ENCODE peak calls at places on chromosomes 2 and 18, in five cellular contexts. Q is pancreas; I is heart right ventricle; G is cardiac muscle cell; L is CD8-positive, alpha-beta T cell. J is an unnamed sample.

GRCh38 chr2:28979041-28979440 is 2.1 kb upstream of the TOGARAM2 start:
- DNase-seq in I (no peak), L (no peak), G (no peak), Q (no peak), J (no peak)

GRCh38 chr2:102342888-102343287 is 12.7 kb upstream of the IL18R1 start:
- DNase-seq in L (no peak), G (peak; percentile 64), I (no peak), Q (no peak), J (no peak)

GRCh38 chr2:226002438-226002837 is 602.9 kb downstream of the NYAP2 start:
- DNase-seq in Q (peak; percentile 2), I (no peak), G (peak; percentile 76), L (no peak), J (no peak)

GRCh38 chr2:54084600-54084999 is 30.8 kb upstream of the ACYP2 start:
- DNase-seq in L (no peak), I (no peak), G (peak; percentile 38), Q (peak; percentile 13), J (no peak)

GRCh38 chr2:74864728-74865722 is 31.1 kb downstream of the HK2 start:
- DNase-seq in I (no peak), L (no peak), G (peak; percentile 79), Q (no peak), J (no peak)

GRCh38 chr18:57797209-57797651 is 5.9 kb downstream of the ATP8B1 start:
- DNase-seq in Q (peak; percentile 68), G (no peak), I (no peak), L (no peak), J (no peak)

GRCh38 chr2:9950521-9951271 is 797 bp upstream of the GRHL1 start:
- DNase-seq in G (peak; percentile 25), L (no peak), Q (peak; percentile 41), I (peak; percentile 52), J (no peak)

GRCh38 chr2:196900843-196901242 is 25.7 kb downstream of the PGAP1 start:
- DNase-seq in I (no peak), L (no peak), G (no peak), Q (no peak), J (no peak)

GRCh38 chr2:119025013-119025412 is 83.0 kb downstream of the MARCO start:
- DNase-seq in L (no peak), I (no peak), Q (no peak), G (peak; percentile 9), J (no peak)

GRCh38 chr2:221649045-221649444 is 76.9 kb upstream of the EPHA4 start:
- DNase-seq in G (no peak), L (no peak), Q (no peak), I (peak; percentile 24), J (no peak)

GRCh38 chr2:205405752-205406151 is 276.5 kb upstream of the NRP2 start:
- DNase-seq in L (no peak), Q (no peak), G (peak; percentile 87), I (no peak), J (no peak)

GRCh38 chr2:160352492-160352891 is 141.1 kb downstream of the RBMS1 start:
- DNase-seq in I (no peak), Q (no peak), G (peak; percentile 73), L (no peak), J (no peak)

GRCh38 chr18:37637451-37637850 is 71.9 kb upstream of the CELF4 start:
- DNase-seq in I (no peak), G (no peak), L (no peak), Q (no peak), J (no peak)

GRCh38 chr2:38549851-38550250 is 52.9 kb downstream of the HNRNPLL start:
- DNase-seq in Q (no peak), L (no peak), I (no peak), G (no peak), J (no peak)

GRCh38 chr2:164976301-164976700 is 21.0 kb upstream of the SLC38A11 start:
- DNase-seq in I (no peak), Q (no peak), G (no peak), L (no peak), J (no peak)

GRCh38 chr2:202831241-202831997 is 40.1 kb downstream of the ICA1L start:
- DNase-seq in G (peak; percentile 79), Q (peak; percentile 23), I (no peak), L (peak; percentile 8), J (peak; percentile 54)

GRCh38 chr2:203999844-204000243 is 63.3 kb downstream of the ICOS start:
- DNase-seq in I (no peak), L (no peak), G (no peak), Q (no peak), J (no peak)

GRCh38 chr2:74290466-74291216 is 52.6 kb downstream of the SLC4A5 start:
- DNase-seq in G (no peak), Q (no peak), I (no peak), L (peak; percentile 12), J (peak; percentile 68)

GRCh38 chr2:135820003-135820618 is 16.9 kb downstream of the LCT start:
- DNase-seq in I (no peak), L (no peak), Q (no peak), G (peak; percentile 21), J (peak; percentile 28)

GRCh38 chr2:223536546-223536945 is 65.6 kb downstream of the SCG2 start:
- DNase-seq in L (no peak), G (no peak), I (no peak), Q (no peak), J (no peak)

GRCh38 chr18:6569813-6570212 is 155.1 kb upstream of the L3MBTL4 start:
- DNase-seq in G (no peak), I (no peak), L (no peak), Q (no peak), J (no peak)

GRCh38 chr2:219684721-219685689 is 57.6 kb downstream of the SLC4A3 start:
- DNase-seq in I (peak; percentile 44), G (peak; percentile 91), L (peak; percentile 2), Q (peak; percentile 61), J (peak; percentile 12)

GRCh38 chr18:14997367-14997766 is 249.4 kb downstream of the ANKRD30B start:
- DNase-seq in G (no peak), I (no peak), L (no peak), Q (no peak), J (no peak)

GRCh38 chr18:11984091-11984490 is 2.8 kb downstream of the IMPA2 start:
- DNase-seq in Q (no peak), L (no peak), G (no peak), I (no peak), J (no peak)

GRCh38 chr2:188609321-188610049 is 317.8 kb downstream of the GULP1 start:
- DNase-seq in G (peak; percentile 62), I (no peak), L (no peak), Q (no peak), J (no peak)

GRCh38 chr18:10936211-10937053 is 212.9 kb downstream of the PIEZO2 start:
- DNase-seq in Q (no peak), I (no peak), G (peak; percentile 70), L (no peak), J (no peak)

GRCh38 chr2:207876834-207877535 is 107.3 kb upstream of the FZD5 start:
- DNase-seq in L (no peak), G (peak; percentile 40), Q (no peak), I (no peak), J (no peak)

GRCh38 chr2:126059379-126059778 is 596.6 kb upstream of the GYPC start:
- DNase-seq in Q (no peak), L (no peak), G (no peak), I (no peak), J (no peak)

GRCh38 chr2:11187083-11187619 is 31.9 kb downstream of the SLC66A3 start:
- DNase-seq in G (peak; percentile 77), I (no peak), Q (no peak), L (no peak), J (no peak)

GRCh38 chr2:217975626-217976025 is 27.2 kb downstream of the TNS1 start:
- DNase-seq in Q (no peak), G (no peak), I (no peak), L (no peak), J (no peak)

GRCh38 chr2:113217455-113218282 is 43.9 kb downstream of the PSD4 start:
- DNase-seq in G (no peak), I (peak; percentile 53), L (no peak), Q (no peak), J (no peak)

GRCh38 chr2:239640676-239641580 is 240.1 kb upstream of the HDAC4 start:
- DNase-seq in G (no peak), L (no peak), Q (no peak), I (no peak), J (no peak)

GRCh38 chr2:239638376-239638775 is 237.6 kb upstream of the HDAC4 start:
- DNase-seq in L (no peak), I (no peak), G (no peak), Q (no peak), J (no peak)

GRCh38 chr2:239636808-239637207 is 236.0 kb upstream of the HDAC4 start:
- DNase-seq in G (no peak), L (no peak), Q (no peak), I (no peak), J (no peak)

GRCh38 chr2:239640210-239640609 is 239.4 kb upstream of the HDAC4 start:
- DNase-seq in L (no peak), G (no peak), I (no peak), Q (no peak), J (no peak)

GRCh38 chr2:239639366-239640185 is 238.8 kb upstream of the HDAC4 start:
- DNase-seq in Q (no peak), I (no peak), L (no peak), G (no peak), J (no peak)
- H3K4me1 ChIP-seq in Q (no peaks in the 10 kb centered on the region), I (no peaks in the 10 kb centered on the region), L (no peaks in the 10 kb centered on the region), G (no peaks in the 10 kb centered on the region), J (no peaks in the 10 kb centered on the region)

DNA sequence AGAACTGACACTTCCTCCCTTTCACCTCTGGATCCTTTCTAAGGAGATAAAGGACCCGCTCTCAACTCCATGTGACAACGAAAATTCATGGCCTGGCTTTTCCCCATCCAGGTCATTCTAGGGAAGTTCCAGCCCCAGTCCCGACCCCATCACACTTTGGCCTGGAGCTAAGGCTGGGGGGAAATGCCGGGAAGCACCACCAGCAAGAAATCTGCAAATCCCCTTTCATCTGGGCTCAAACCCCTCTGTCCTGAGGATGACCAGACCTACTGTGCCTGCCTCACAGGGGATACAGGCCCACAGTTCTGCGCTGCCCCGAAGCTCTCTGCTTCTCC is 1.3 kb downstream of the SIX2 start:
- DNase-seq in Q (no peak), L (no peak), G (no peak), I (no peak), J (no peak)
- H3K4me3 ChIP-seq in Q (no peak overlapping the region), L (no peak overlapping the region), G (no peak overlapping the region), I (peak overlapping the region; percentile 53), J (no peak overlapping the region)

DNA sequence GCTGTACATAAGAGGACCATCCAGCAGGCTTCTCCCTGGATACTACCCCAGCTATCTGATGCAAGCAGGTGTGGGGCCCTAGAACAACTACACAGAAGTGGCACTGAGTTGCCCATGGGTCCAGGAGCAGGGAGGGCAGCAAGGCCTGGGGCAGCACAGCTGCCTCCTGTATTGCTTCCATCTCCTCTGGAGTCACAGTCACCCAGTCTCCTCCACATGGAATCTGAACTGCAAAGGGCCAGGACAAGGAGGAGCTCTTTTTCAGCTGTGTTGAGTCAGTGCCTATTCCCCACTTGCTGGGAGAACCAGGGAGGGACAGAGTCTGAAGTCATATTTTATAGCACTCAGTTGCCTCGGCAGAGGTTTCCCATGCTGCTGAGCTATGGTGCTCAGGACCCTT is 67.9 kb upstream of the ALPP start:
- DNase-seq in L (no peak), Q (no peak), I (no peak), G (no peak), J (no peak)
- H3K27ac ChIP-seq in L (peak overlapping the region; percentile 45), Q (no peak overlapping the region), I (no peak overlapping the region), G (no peak overlapping the region), J (peak overlapping the region; percentile 35)

DNA sequence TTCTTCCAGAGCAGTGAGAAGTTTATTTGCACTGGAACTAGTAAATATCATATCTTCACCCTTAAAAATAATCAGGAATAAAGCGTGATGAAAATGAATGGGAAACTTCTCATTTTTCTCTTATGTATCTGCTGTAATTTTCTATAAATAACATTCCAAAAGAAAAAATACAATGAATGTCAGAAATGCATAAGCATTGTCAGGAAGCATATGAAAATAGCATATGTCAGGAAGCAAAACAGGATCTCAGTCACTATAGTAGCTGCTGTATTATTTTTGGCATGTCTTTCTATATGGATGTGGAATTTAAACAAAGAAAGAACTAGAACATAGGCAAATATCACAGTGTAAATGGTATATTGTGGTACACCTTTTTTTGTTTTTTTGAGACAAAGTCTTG is 10.0 kb upstream of the SULT1C4 start:
- DNase-seq in Q (no peak), L (no peak), G (no peak), I (no peak), J (no peak)
- H3K4me1 ChIP-seq in Q (no peaks in the 10 kb centered on the region), L (no peaks in the 10 kb centered on the region), G (no peaks in the 10 kb centered on the region), I (no peaks in the 10 kb centered on the region), J (no peaks in the 10 kb centered on the region)